ENCODE peak calls at places on chromosome 22, in six cellular contexts. One of them, this sample, is unnamed.

GRCh38 chr22:32876516-32876915 is 75.0 kb downstream of the TIMP3 start:
- DNase-seq in GM13977: no peak
- DNase-seq in lower lobe of right lung: no peak
- DNase-seq in esophagus squamous epithelium: no peak
- DNase-seq in GM23338: no peak
- DNase-seq in fibroblast of the aortic adventitia: no peak
- DNase-seq in this sample: no peak

GRCh38 chr22:47625531-47626427 is 863.3 kb downstream of the TBC1D22A start:
- DNase-seq in lower lobe of right lung: no peak
- DNase-seq in fibroblast of the aortic adventitia: no peak
- DNase-seq in GM23338: no peak
- DNase-seq in GM13977: no peak
- DNase-seq in esophagus squamous epithelium: no peak
- DNase-seq in this sample: no peak

GRCh38 chr22:42747701-42748513 is 27.2 kb upstream of the A4GALT start:
- DNase-seq in esophagus squamous epithelium: no peak
- DNase-seq in fibroblast of the aortic adventitia: peak
- DNase-seq in lower lobe of right lung: no peak
- DNase-seq in GM13977: peak
- DNase-seq in GM23338: no peak
- DNase-seq in this sample: no peak

GRCh38 chr22:43210631-43211515 is 23.9 kb upstream of the TTLL12 start:
- DNase-seq in GM23338: no peak
- DNase-seq in esophagus squamous epithelium: no peak
- DNase-seq in lower lobe of right lung: no peak
- DNase-seq in fibroblast of the aortic adventitia: no peak
- DNase-seq in GM13977: no peak
- DNase-seq in this sample: no peak

GRCh38 chr22:49553518-49554295 is 274.0 kb downstream of the BRD1 start:
- DNase-seq in GM23338: no peak
- DNase-seq in lower lobe of right lung: no peak
- DNase-seq in GM13977: no peak
- DNase-seq in esophagus squamous epithelium: no peak
- DNase-seq in fibroblast of the aortic adventitia: no peak
- DNase-seq in this sample: no peak

GRCh38 chr22:31550871-31551370 is 54.6 kb downstream of the SFI1 start:
- DNase-seq in lower lobe of right lung: no peak
- DNase-seq in GM13977: no peak
- DNase-seq in esophagus squamous epithelium: no peak
- DNase-seq in GM23338: no peak
- DNase-seq in fibroblast of the aortic adventitia: no peak
- DNase-seq in this sample: no peak

GRCh38 chr22:50112151-50113118 is 22.6 kb downstream of the MOV10L1 start:
- DNase-seq in lower lobe of right lung: no peak
- DNase-seq in fibroblast of the aortic adventitia: peak
- DNase-seq in esophagus squamous epithelium: no peak
- DNase-seq in GM23338: no peak
- DNase-seq in GM13977: no peak
- DNase-seq in this sample: peak

GRCh38 chr22:37254206-37254866 is 10.3 kb upstream of the RAC2 start:
- DNase-seq in GM13977: no peak
- DNase-seq in lower lobe of right lung: peak
- DNase-seq in fibroblast of the aortic adventitia: peak
- DNase-seq in esophagus squamous epithelium: no peak
- DNase-seq in GM23338: no peak
- DNase-seq in this sample: no peak

GRCh38 chr22:37150701-37151100 is 985 bp upstream of the IL2RB start:
- DNase-seq in lower lobe of right lung: no peak
- DNase-seq in fibroblast of the aortic adventitia: no peak
- DNase-seq in esophagus squamous epithelium: no peak
- DNase-seq in GM13977: no peak
- DNase-seq in GM23338: no peak
- DNase-seq in this sample: no peak

GRCh38 chr22:35914665-35915476 is 113.8 kb downstream of the RBFOX2 start:
- DNase-seq in GM23338: peak
- DNase-seq in fibroblast of the aortic adventitia: peak
- DNase-seq in GM13977: no peak
- DNase-seq in esophagus squamous epithelium: no peak
- DNase-seq in lower lobe of right lung: no peak
- DNase-seq in this sample: no peak

GRCh38 chr22:46881373-46882118 is 119.1 kb downstream of the TBC1D22A start:
- DNase-seq in esophagus squamous epithelium: no peak
- DNase-seq in GM13977: no peak
- DNase-seq in lower lobe of right lung: no peak
- DNase-seq in fibroblast of the aortic adventitia: peak
- DNase-seq in GM23338: no peak
- DNase-seq in this sample: peak

GRCh38 chr22:48612077-48612995 is 1215.3 kb downstream of the BRD1 start:
- DNase-seq in esophagus squamous epithelium: no peak
- DNase-seq in lower lobe of right lung: no peak
- DNase-seq in fibroblast of the aortic adventitia: no peak
- DNase-seq in GM23338: no peak
- DNase-seq in GM13977: no peak
- DNase-seq in this sample: no peak

GRCh38 chr22:42442746-42443145 is 10.5 kb upstream of the NFAM1 start:
- DNase-seq in GM23338: no peak
- DNase-seq in esophagus squamous epithelium: no peak
- DNase-seq in lower lobe of right lung: no peak
- DNase-seq in fibroblast of the aortic adventitia: no peak
- DNase-seq in GM13977: no peak
- DNase-seq in this sample: no peak

GRCh38 chr22:24125942-24126341 is 55.3 kb upstream of the SUSD2 start:
- DNase-seq in fibroblast of the aortic adventitia: no peak
- DNase-seq in lower lobe of right lung: no peak
- DNase-seq in esophagus squamous epithelium: no peak
- DNase-seq in GM13977: no peak
- DNase-seq in GM23338: no peak
- DNase-seq in this sample: no peak

GRCh38 chr22:42906605-42907338 is 49.7 kb upstream of the ARFGAP3 start:
- DNase-seq in lower lobe of right lung: no peak
- DNase-seq in fibroblast of the aortic adventitia: peak
- DNase-seq in GM23338: no peak
- DNase-seq in GM13977: no peak
- DNase-seq in esophagus squamous epithelium: no peak
- DNase-seq in this sample: no peak

GRCh38 chr22:22450343-22450839 is 58.2 kb downstream of the ZNF280B start:
- DNase-seq in esophagus squamous epithelium: no peak
- DNase-seq in fibroblast of the aortic adventitia: no peak
- DNase-seq in GM23338: no peak
- DNase-seq in GM13977: peak
- DNase-seq in lower lobe of right lung: peak
- DNase-seq in this sample: no peak

GRCh38 chr22:37907036-37907954 is 1.2 kb downstream of the MICALL1 start:
- DNase-seq in GM23338: peak
- DNase-seq in GM13977: peak
- DNase-seq in esophagus squamous epithelium: no peak
- DNase-seq in lower lobe of right lung: no peak
- DNase-seq in fibroblast of the aortic adventitia: no peak
- DNase-seq in this sample: no peak

GRCh38 chr22:47009304-47010101 is 247.1 kb downstream of the TBC1D22A start:
- DNase-seq in GM13977: no peak
- DNase-seq in esophagus squamous epithelium: no peak
- DNase-seq in lower lobe of right lung: no peak
- DNase-seq in fibroblast of the aortic adventitia: no peak
- DNase-seq in GM23338: no peak
- DNase-seq in this sample: no peak

GRCh38 chr22:49632199-49633009 is 195.3 kb downstream of the BRD1 start:
- DNase-seq in GM13977: peak
- DNase-seq in lower lobe of right lung: peak
- DNase-seq in fibroblast of the aortic adventitia: peak
- DNase-seq in GM23338: no peak
- DNase-seq in esophagus squamous epithelium: no peak
- DNase-seq in this sample: peak

GRCh38 chr22:25747245-25747944 is 5.4 kb downstream of the MYO18B start:
- DNase-seq in esophagus squamous epithelium: no peak
- DNase-seq in GM23338: no peak
- DNase-seq in GM13977: no peak
- DNase-seq in fibroblast of the aortic adventitia: peak
- DNase-seq in lower lobe of right lung: no peak
- DNase-seq in this sample: no peak

GRCh38 chr22:22216450-22216959 is 28.1 kb upstream of the VPREB1 start:
- DNase-seq in lower lobe of right lung: no peak
- DNase-seq in GM23338: no peak
- DNase-seq in GM13977: no peak
- DNase-seq in esophagus squamous epithelium: no peak
- DNase-seq in fibroblast of the aortic adventitia: no peak
- DNase-seq in this sample: no peak

GRCh38 chr22:27937453-27937852 is 18.4 kb upstream of the PITPNB start:
- DNase-seq in GM23338: no peak
- DNase-seq in esophagus squamous epithelium: no peak
- DNase-seq in GM13977: no peak
- DNase-seq in lower lobe of right lung: no peak
- DNase-seq in fibroblast of the aortic adventitia: no peak
- DNase-seq in this sample: no peak
- TF ChIP-seq CTCF in GM23338: no peak
- TF ChIP-seq CTCF in esophagus squamous epithelium: no peak
- TF ChIP-seq CTCF in GM13977: peak
- TF ChIP-seq CTCF in lower lobe of right lung: no peak
- TF ChIP-seq CTCF in fibroblast of the aortic adventitia: peak
- TF ChIP-seq CTCF in this sample: no peak

GRCh38 chr22:39234157-39234793 is 10.5 kb downstream of the PDGFB start:
- DNase-seq in GM13977: no peak
- DNase-seq in esophagus squamous epithelium: no peak
- DNase-seq in GM23338: no peak
- DNase-seq in fibroblast of the aortic adventitia: no peak
- DNase-seq in lower lobe of right lung: peak
- DNase-seq in this sample: no peak
- TF ChIP-seq CTCF in GM13977: no peak
- TF ChIP-seq CTCF in esophagus squamous epithelium: no peak
- TF ChIP-seq CTCF in GM23338: no peak
- TF ChIP-seq CTCF in fibroblast of the aortic adventitia: no peak
- TF ChIP-seq CTCF in lower lobe of right lung: peak
- TF ChIP-seq CTCF in this sample: no peak

DNA sequence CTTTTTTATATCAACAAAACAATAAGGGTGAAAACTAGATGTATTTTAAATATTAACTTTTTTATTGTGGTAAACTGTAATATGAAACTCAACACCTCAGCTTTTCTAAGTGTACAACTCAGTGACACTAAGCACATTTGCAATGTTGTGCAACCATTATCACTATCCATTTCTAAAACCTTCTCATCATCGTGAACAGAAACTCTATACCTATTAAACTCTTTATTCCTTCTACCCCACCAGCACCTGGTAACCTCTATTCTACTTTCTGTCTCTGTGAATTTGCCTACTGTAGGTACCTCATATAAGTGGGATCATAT is 9.4 kb downstream of the HORMAD2 start:
- DNase-seq in GM13977: no peak
- DNase-seq in GM23338: no peak
- DNase-seq in fibroblast of the aortic adventitia: no peak
- DNase-seq in esophagus squamous epithelium: no peak
- DNase-seq in lower lobe of right lung: no peak
- DNase-seq in this sample: no peak
- TF ChIP-seq CTCF in GM13977: no peak
- TF ChIP-seq CTCF in GM23338: no peak
- TF ChIP-seq CTCF in fibroblast of the aortic adventitia: no peak
- TF ChIP-seq CTCF in esophagus squamous epithelium: no peak
- TF ChIP-seq CTCF in lower lobe of right lung: no peak
- TF ChIP-seq CTCF in this sample: no peak

GRCh38 chr22:40818747-40819662 is at the start of gene SLC25A17:
- DNase-seq in fibroblast of the aortic adventitia: peak
- DNase-seq in GM13977: peak
- DNase-seq in lower lobe of right lung: peak
- DNase-seq in GM23338: peak
- DNase-seq in esophagus squamous epithelium: peak
- DNase-seq in this sample: peak
- TF ChIP-seq CTCF in fibroblast of the aortic adventitia: peak
- TF ChIP-seq CTCF in GM13977: peak
- TF ChIP-seq CTCF in lower lobe of right lung: peak
- TF ChIP-seq CTCF in GM23338: peak
- TF ChIP-seq CTCF in esophagus squamous epithelium: peak
- TF ChIP-seq CTCF in this sample: peak

GRCh38 chr22:20802452-20802851 is 28.5 kb downstream of the SERPIND1 start:
- DNase-seq in lower lobe of right lung: no peak
- DNase-seq in GM13977: no peak
- DNase-seq in GM23338: no peak
- DNase-seq in esophagus squamous epithelium: no peak
- DNase-seq in fibroblast of the aortic adventitia: no peak
- DNase-seq in this sample: no peak
- TF ChIP-seq CTCF in lower lobe of right lung: no peak
- TF ChIP-seq CTCF in GM13977: no peak
- TF ChIP-seq CTCF in GM23338: no peak
- TF ChIP-seq CTCF in esophagus squamous epithelium: no peak
- TF ChIP-seq CTCF in fibroblast of the aortic adventitia: no peak
- TF ChIP-seq CTCF in this sample: no peak

GRCh38 chr22:28594784-28595324 is 84.8 kb downstream of the TTC28 start:
- DNase-seq in GM13977: peak
- DNase-seq in lower lobe of right lung: no peak
- DNase-seq in GM23338: peak
- DNase-seq in fibroblast of the aortic adventitia: peak
- DNase-seq in esophagus squamous epithelium: no peak
- DNase-seq in this sample: no peak
- TF ChIP-seq CTCF in GM13977: peak
- TF ChIP-seq CTCF in lower lobe of right lung: peak
- TF ChIP-seq CTCF in GM23338: peak
- TF ChIP-seq CTCF in fibroblast of the aortic adventitia: peak
- TF ChIP-seq CTCF in esophagus squamous epithelium: peak
- TF ChIP-seq CTCF in this sample: peak

GRCh38 chr22:44574581-44575343 is 76.7 kb upstream of the RTL6 start:
- DNase-seq in lower lobe of right lung: no peak
- DNase-seq in esophagus squamous epithelium: no peak
- DNase-seq in GM13977: no peak
- DNase-seq in GM23338: no peak
- DNase-seq in fibroblast of the aortic adventitia: peak
- DNase-seq in this sample: no peak
- TF ChIP-seq CTCF in lower lobe of right lung: no peak
- TF ChIP-seq CTCF in esophagus squamous epithelium: no peak
- TF ChIP-seq CTCF in GM13977: no peak
- TF ChIP-seq CTCF in GM23338: no peak
- TF ChIP-seq CTCF in fibroblast of the aortic adventitia: no peak
- TF ChIP-seq CTCF in this sample: no peak

GRCh38 chr22:40156001-40156516 is 21.7 kb upstream of the TNRC6B start:
- DNase-seq in lower lobe of right lung: no peak
- DNase-seq in GM13977: no peak
- DNase-seq in fibroblast of the aortic adventitia: peak
- DNase-seq in GM23338: peak
- DNase-seq in esophagus squamous epithelium: no peak
- DNase-seq in this sample: peak
- TF ChIP-seq CTCF in lower lobe of right lung: peak
- TF ChIP-seq CTCF in GM13977: no peak
- TF ChIP-seq CTCF in fibroblast of the aortic adventitia: peak
- TF ChIP-seq CTCF in GM23338: peak
- TF ChIP-seq CTCF in esophagus squamous epithelium: no peak
- TF ChIP-seq CTCF in this sample: no peak

This sample was measured in activated CD8-positive, alpha-beta T cell treated with anti-CD3 and anti-CD28 coated beads for 36 hours.